ENCODE peak calls at places on chromosomes 6 and 20, in ten cellular contexts. P is cardiac muscle cell, D is PC-9, V is HepG2, J is GM23248, T is IMR-90, E is heart right ventricle, Y is tibial artery, C is HCT116, M is hepatocyte. G is an unnamed sample.

GRCh38 chr20:36865861-36866149 is 10.1 kb upstream of the TLDC2 start:
- DNase-seq in P (no peak), D (no peak), V (no peak), J (no peak), T (no peak), E (no peak), Y (no peak), C (no peak), M (no peak), G (no peak)

GRCh38 chr6:146543940-146544661 is 468 bp downstream of the RAB32 start:
- DNase-seq in P (peak; percentile 60), D (no peak), V (peak; percentile 74), J (peak; percentile 72), T (peak; percentile 38), E (no peak), Y (peak; percentile 52), C (no peak), M (peak; percentile 75), G (peak; percentile 6)

GRCh38 chr6:26520088-26520839 is 17.9 kb upstream of the HMGN4 start:
- DNase-seq in P (no peak), D (peak; percentile 46), V (peak; percentile 56), J (peak; percentile 75), T (no peak), E (peak; percentile 59), Y (no peak), C (no peak), M (no peak), G (peak; percentile 63)

GRCh38 chr6:137269803-137270202 is 50.6 kb upstream of the IFNGR1 start:
- DNase-seq in P (peak; percentile 27), D (peak; percentile 25), V (no peak), J (no peak), T (no peak), E (no peak), Y (no peak), C (no peak), M (no peak), G (no peak)

GRCh38 chr6:43939281-43940070 is 169.5 kb downstream of the VEGFA start:
- DNase-seq in P (no peak), D (no peak), V (no peak), J (no peak), T (no peak), E (no peak), Y (no peak), C (no peak), M (no peak), G (no peak)

GRCh38 chr6:2948228-2949025 is 22.9 kb downstream of the SERPINB6 start:
- DNase-seq in P (no peak), D (no peak), V (no peak), J (no peak), T (no peak), E (no peak), Y (no peak), C (no peak), M (no peak), G (no peak)

GRCh38 chr6:38599966-38600550 is 39.7 kb downstream of the BTBD9 start:
- DNase-seq in P (peak; percentile 8), D (no peak), V (no peak), J (no peak), T (no peak), E (no peak), Y (no peak), C (no peak), M (peak; percentile 40), G (no peak)

GRCh38 chr6:145963216-145964068 is 716 bp downstream of the SHPRH start:
- DNase-seq in P (peak; percentile 61), D (no peak), V (no peak), J (peak; percentile 83), T (peak; percentile 43), E (peak; percentile 58), Y (peak; percentile 37), C (peak; percentile 1), M (peak; percentile 72), G (peak; percentile 56)

GRCh38 chr6:25218346-25218745 is 60.8 kb upstream of the CARMIL1 start:
- DNase-seq in P (no peak), D (no peak), V (no peak), J (no peak), T (no peak), E (no peak), Y (no peak), C (no peak), M (no peak), G (peak; percentile 64)

GRCh38 chr20:17624070-17624469 is 54.2 kb downstream of the DSTN start:
- DNase-seq in P (no peak), D (no peak), V (no peak), J (no peak), T (no peak), E (no peak), Y (peak; percentile 14), C (no peak), M (no peak), G (no peak)

GRCh38 chr6:2969549-2969948 is 1.8 kb downstream of the SERPINB6 start:
- DNase-seq in P (no peak), D (no peak), V (no peak), J (no peak), T (no peak), E (no peak), Y (no peak), C (no peak), M (no peak), G (no peak)

GRCh38 chr6:1611322-1611571 is 1.5 kb downstream of the FOXC1 start:
- DNase-seq in P (peak; percentile 62), D (no peak), V (no peak), J (peak; percentile 72), T (peak; percentile 50), E (peak; percentile 48), Y (no peak), C (no peak), M (peak; percentile 45), G (peak; percentile 74)

GRCh38 chr20:53660078-53660909 is 66.7 kb upstream of the ZNF217 start:
- DNase-seq in P (peak; percentile 48), D (no peak), V (no peak), J (peak; percentile 32), T (peak; percentile 17), E (peak; percentile 22), Y (no peak), C (no peak), M (no peak), G (no peak)

GRCh38 chr20:48603116-48603818 is 224.5 kb downstream of the PREX1 start:
- DNase-seq in P (peak; percentile 10), D (no peak), V (no peak), J (no peak), T (no peak), E (no peak), Y (no peak), C (no peak), M (no peak), G (peak; percentile 6)

GRCh38 chr6:158198461-158198860 is 30.3 kb downstream of the GTF2H5 start:
- DNase-seq in P (no peak), D (no peak), V (no peak), J (no peak), T (no peak), E (no peak), Y (no peak), C (no peak), M (no peak), G (no peak)
- H3K4me3 ChIP-seq in P (no peak overlapping the region), D (no peak overlapping the region), V (no peak overlapping the region), J (no peak overlapping the region), T (no peak overlapping the region), E (no peak overlapping the region), Y (no peak overlapping the region), C (no peak overlapping the region), M (no peak overlapping the region), G (no peak overlapping the region)

DNA sequence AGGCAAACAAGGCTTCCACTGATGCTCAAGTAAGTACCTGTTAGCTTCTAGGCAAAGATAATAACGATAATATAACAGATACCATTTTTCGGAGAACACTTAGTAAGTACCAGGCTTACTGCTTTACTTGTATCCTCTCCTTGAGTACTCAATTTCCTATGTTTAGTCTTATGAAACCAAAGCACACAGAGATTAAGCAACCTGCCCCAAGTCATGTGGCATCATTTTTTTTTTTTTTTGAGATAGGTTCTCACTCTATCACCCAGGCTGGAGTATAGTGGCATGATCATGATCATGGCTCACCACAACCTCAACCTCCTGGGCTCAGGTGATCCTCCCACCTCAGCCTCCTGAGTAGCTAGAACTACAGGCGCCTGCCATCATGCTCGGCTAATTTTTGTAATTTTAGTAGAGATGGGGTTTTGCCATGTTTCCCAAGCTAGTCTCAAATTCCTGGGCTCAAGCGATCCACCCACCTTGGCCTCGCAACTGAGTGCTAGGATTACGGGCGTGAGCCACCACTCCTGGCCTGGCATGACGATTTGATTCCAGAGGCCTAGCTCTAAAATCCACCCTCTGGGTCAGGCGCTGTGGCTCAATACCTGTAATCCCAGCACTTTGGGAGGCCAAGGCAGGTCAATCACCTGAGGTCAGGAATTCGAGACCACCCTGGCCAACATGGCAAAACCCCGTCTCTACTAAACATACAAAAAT is 14.0 kb downstream of the SPAG4 start:
- DNase-seq in P (no peak), D (no peak), V (no peak), J (no peak), T (no peak), E (no peak), Y (no peak), C (no peak), M (no peak), G (no peak)
- H3K36me3 ChIP-seq in P (peaks cover 50% of the 10 kb centered on the region), D (peaks cover 18% of the 10 kb centered on the region), V (peaks cover 73% of the 10 kb centered on the region), J (peaks cover 28% of the 10 kb centered on the region), T (peaks cover 52% of the 10 kb centered on the region), E (peaks cover 57% of the 10 kb centered on the region), Y (peaks cover 82% of the 10 kb centered on the region), C (peaks cover 41% of the 10 kb centered on the region), M (peaks cover 4% of the 10 kb centered on the region), G (peaks cover 69% of the 10 kb centered on the region)

DNA sequence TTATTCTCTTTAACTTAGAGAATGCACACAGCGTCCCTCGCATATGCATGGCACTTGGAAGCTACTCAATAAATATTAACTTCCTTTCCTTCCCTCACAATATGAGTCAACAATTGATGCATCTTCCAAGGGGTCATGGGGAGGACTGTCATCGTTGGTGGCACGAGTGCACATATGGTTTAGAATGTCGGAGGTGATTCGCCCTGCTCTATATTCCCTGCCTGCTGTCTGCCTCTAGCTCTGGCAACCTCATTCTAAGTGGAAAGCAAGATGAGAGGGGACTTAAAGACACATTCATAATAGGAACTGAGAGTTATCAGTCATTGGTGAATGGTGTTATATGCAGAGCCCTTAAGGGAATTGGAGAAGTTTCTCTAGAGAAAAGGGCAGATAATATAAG is 44.6 kb downstream of the MAK start:
- DNase-seq in P (no peak), D (no peak), V (no peak), J (no peak), T (no peak), E (no peak), Y (no peak), C (no peak), M (no peak), G (no peak)
- H3K9me3 ChIP-seq in P (no peaks in the 10 kb centered on the region), D (no peaks in the 10 kb centered on the region), V (no peaks in the 10 kb centered on the region), J (no peaks in the 10 kb centered on the region), T (no peaks in the 10 kb centered on the region), E (no peaks in the 10 kb centered on the region), Y (no peaks in the 10 kb centered on the region), C (no peaks in the 10 kb centered on the region), M (no peaks in the 10 kb centered on the region), G (no peaks in the 10 kb centered on the region)

DNA sequence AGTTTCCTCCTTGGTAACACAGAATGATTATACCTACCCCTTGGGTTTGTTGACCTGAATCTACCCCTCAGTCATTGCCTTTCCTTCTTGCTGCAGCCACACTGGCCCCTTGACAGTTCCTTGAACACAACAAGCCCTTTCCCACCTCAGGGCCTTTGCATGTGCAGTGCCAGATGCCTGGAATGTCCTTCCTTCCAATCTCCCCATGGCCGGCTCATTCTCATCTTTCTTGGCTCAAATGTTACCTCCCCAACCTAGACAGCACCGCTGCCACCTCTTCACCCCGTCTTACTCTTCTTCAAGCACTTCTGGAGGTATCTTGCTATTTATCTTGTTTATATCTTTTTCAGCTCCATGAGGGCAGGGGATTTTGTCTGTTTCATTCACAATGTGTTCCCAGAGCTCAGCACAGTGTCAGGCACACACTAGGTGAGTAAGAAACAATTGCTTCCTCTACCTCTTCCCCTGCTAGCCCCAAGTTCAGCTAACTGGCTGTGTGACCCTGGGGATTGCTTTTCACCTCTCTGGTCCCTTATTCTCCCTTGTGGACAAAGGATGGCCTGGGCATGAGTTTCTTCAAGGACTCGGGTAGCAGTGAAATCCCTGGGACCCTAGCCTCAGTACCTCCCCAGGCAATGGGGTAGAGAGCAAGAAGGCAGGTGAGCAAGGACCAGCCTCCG is 121.5 kb downstream of the CEBPB start:
- DNase-seq in P (no peak), D (no peak), V (no peak), J (no peak), T (no peak), E (no peak), Y (no peak), C (no peak), M (no peak), G (no peak)
- H3K4me3 ChIP-seq in P (no peak overlapping the region), D (peak overlapping the region; percentile 41), V (no peak overlapping the region), J (no peak overlapping the region), T (no peak overlapping the region), E (no peak overlapping the region), Y (no peak overlapping the region), C (no peak overlapping the region), M (no peak overlapping the region), G (no peak overlapping the region)

G was measured in BE2C.